ENCODE peak calls at places on chromosomes 12 and 14, in seven cellular contexts. Z is testis, B is suprapubic skin, H is HCT116, G is ovary, M is heart left ventricle, P is body of pancreas. O is an unnamed sample.

GRCh38 chr12:29234965-29235364 is 85.9 kb downstream of the FAR2 start:
- DNase-seq in M (no peak), H (no peak), G (no peak), B (no peak), P (no peak), Z (no peak), O (no peak)

GRCh38 chr12:124305136-124305535 is 10.2 kb downstream of the RFLNA start:
- DNase-seq in G (no peak), Z (no peak), M (no peak), P (no peak), H (no peak), B (no peak), O (no peak)

GRCh38 chr12:5794156-5794555 is 150.9 kb downstream of the ANO2 start:
- DNase-seq in M (no peak), H (no peak), Z (no peak), G (no peak), B (no peak), P (peak; percentile 64), O (no peak)

GRCh38 chr12:106251636-106252035 is 3.8 kb upstream of the CKAP4 start:
- DNase-seq in H (no peak), G (no peak), Z (no peak), P (no peak), M (no peak), B (peak; percentile 18), O (no peak)

GRCh38 chr12:96912261-96912660 is 5.2 kb downstream of the NEDD1 start:
- DNase-seq in Z (no peak), B (no peak), H (no peak), G (no peak), P (no peak), M (no peak), O (no peak)

GRCh38 chr14:34328178-34328577 is 133.9 kb downstream of the SPTSSA start:
- DNase-seq in Z (no peak), B (no peak), P (no peak), H (no peak), G (no peak), M (no peak), O (no peak)

GRCh38 chr14:54200726-54201125 is 196.1 kb upstream of the CDKN3 start:
- DNase-seq in G (no peak), Z (no peak), H (no peak), P (no peak), M (no peak), B (no peak), O (no peak)

GRCh38 chr12:21657336-21658077 is at the start of gene LDHB:
- DNase-seq in M (peak; percentile 96), B (peak; percentile 95), G (peak; percentile 93), H (peak; percentile 95), Z (peak; percentile 98), P (peak; percentile 97), O (peak; percentile 91)

GRCh38 chr12:110776410-110776809 is 33.7 kb upstream of the PPP1CC start:
- DNase-seq in M (no peak), H (no peak), B (no peak), Z (no peak), G (no peak), P (no peak), O (no peak)

GRCh38 chr12:99386907-99387306 is 260.6 kb upstream of the GARIN6 start:
- DNase-seq in Z (no peak), G (no peak), P (no peak), M (no peak), B (no peak), H (peak; percentile 28), O (no peak)

GRCh38 chr12:25377475-25378179 is 126.9 kb upstream of the KRAS start:
- DNase-seq in Z (no peak), H (no peak), P (peak; percentile 27), G (no peak), B (no peak), M (no peak), O (no peak)

GRCh38 chr14:104719343-104719742 is 4.7 kb upstream of the ADSS1 start:
- DNase-seq in Z (no peak), B (no peak), H (no peak), M (no peak), G (no peak), P (no peak), O (no peak)

GRCh38 chr12:34404377-34405285 is 382.3 kb downstream of the ALG10 start:
- DNase-seq in H (no peak), Z (peak; percentile 1), B (peak; percentile 48), G (peak; percentile 1), M (peak; percentile 2), P (peak; percentile 1), O (no peak)

GRCh38 chr12:110786012-110786411 is 43.3 kb upstream of the PPP1CC start:
- DNase-seq in Z (no peak), P (no peak), G (no peak), M (no peak), B (no peak), H (no peak), O (no peak)

DNA sequence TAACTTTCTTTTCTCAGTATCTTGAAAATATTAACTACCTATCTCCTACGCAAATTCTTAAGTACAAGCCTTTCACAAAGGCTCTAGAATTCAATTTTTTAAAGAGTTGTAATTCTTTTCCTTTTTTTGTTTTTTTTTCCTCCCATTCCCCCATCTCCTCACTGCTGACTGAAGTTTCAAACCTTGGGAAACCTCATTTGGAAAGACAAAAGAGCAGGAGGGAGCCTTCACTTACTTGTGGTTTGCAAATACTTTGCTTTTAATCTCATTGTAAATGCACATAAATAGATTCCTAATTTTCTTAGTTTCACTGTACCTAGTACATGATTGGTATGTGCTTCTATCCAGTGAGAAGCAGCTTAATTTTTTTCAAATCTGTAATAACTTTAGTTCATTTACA is 15.8 kb upstream of the PTGDR start:
- DNase-seq in Z (no peak), G (no peak), M (no peak), P (no peak), B (no peak), H (no peak), O (no peak)
- TF ChIP-seq POLR2A in Z (no peak), G (no peak), M (no peak), P (no peak), B (no peak), H (no peak), O (no peak)

DNA sequence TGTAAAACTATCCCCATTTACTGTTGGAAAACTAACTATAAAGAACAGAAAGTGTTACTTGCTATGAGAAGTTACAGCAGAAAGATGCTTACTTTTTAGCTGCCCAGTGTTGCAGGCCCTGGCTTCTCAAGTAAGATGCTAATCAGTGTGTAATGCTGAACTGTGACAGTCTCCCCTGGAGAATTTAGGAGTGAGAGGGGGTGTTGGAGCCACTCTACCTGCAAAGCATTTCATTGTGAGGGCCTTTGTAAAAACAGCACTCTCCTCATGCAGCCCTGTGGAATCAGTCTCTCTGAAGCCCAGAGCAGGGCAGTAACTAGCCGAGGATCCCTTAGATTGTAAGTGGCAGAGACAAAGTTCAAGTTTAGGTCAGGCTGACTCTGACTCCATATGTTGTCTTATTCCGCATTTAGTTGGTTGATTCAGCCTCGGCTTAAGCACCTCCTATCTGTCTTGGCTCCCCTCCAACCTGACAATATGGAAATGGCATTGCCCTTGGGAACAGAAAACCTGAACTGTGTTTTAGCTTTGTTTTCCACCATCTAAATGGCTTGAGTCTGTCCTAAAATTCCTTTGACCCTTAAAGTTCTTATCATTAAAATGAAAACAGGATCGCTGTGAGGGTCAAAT is 141.3 kb downstream of the PRKCH start:
- DNase-seq in Z (no peak), M (no peak), P (no peak), G (no peak), H (no peak), B (no peak), O (no peak)
- H3K27ac ChIP-seq in Z (no peak overlapping the region), M (peak overlapping the region; percentile 16), P (no peak overlapping the region), G (no peak overlapping the region), H (no peak overlapping the region), B (no peak overlapping the region), O (no peak overlapping the region)

DNA sequence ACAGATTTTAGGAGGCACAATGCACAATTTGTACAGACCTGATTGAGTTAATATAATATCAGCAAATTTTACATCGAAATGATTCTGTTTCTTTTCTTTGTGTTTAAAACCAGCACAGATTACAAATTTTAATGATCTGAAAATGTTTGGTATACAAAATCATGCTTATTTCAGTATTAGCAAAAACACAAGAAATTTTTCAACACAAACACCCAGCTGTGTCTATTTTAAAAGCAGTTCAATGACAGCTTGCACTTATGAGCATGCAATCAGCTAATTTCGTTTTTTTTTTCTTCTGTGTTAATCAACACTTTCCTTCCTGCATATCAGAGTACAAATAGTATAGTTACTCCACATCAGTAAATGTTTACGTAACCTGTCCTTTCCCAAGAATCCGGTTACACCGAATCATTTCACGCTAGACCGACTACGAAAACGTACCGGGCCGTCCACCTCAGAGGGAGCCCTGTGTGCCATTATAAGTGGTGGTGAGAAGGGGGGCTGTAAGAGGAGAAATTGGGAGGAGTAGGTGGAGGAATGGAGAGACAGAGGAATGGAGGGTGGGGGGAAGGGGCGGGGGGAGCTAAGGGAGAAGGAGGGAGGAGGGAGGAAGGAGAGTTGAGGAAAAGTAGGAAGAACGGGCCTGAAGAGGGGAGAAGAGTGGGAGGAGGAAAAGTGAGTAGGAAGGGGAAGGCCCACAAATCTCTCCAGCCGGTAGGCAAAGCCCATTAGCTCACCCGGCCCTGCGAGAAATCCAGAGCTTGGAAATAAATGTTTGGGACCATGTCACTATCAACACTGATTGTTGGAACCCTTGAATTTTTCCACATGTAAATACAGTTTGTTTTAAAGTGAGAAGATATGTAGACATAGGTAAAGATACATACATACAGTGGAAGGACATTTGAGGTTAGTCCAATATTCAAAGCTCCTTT is 2.4 kb upstream of the FOXG1 start:
- DNase-seq in H (no peak), B (no peak), M (no peak), Z (no peak), G (no peak), P (no peak), O (no peak)
- H3K27me3 ChIP-seq in H (no peaks in the 10 kb centered on the region), B (peaks cover 100% of the 10 kb centered on the region), M (peaks cover 84% of the 10 kb centered on the region), Z (no peaks in the 10 kb centered on the region), G (no peaks in the 10 kb centered on the region), P (peaks cover 51% of the 10 kb centered on the region), O (peaks cover 91% of the 10 kb centered on the region)

DNA sequence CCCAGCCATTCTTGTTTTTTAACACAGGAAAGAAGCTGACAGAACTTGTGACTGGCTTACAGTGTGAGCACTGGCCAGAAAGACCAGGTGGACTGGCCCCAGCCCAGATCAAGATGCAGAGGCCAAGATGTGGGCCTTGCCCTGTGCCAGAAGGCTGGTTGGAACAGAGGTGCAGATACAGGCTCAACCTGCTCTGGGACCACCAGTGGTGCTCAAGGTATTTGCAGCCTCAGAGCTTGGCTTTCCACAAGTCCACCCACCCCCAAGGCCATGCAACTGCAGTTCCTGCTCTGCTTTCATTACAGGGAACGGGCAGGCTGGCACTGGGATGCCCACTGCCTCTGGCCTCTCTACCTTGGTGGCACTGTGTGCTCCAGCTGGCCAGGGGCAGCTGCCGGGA is 23.3 kb downstream of the ZFC3H1 start:
- DNase-seq in H (no peak), M (no peak), Z (no peak), G (no peak), B (no peak), P (no peak), O (no peak)
- TF ChIP-seq POLR2A in H (no peak), M (no peak), Z (no peak), G (no peak), B (no peak), P (no peak), O (no peak)

DNA sequence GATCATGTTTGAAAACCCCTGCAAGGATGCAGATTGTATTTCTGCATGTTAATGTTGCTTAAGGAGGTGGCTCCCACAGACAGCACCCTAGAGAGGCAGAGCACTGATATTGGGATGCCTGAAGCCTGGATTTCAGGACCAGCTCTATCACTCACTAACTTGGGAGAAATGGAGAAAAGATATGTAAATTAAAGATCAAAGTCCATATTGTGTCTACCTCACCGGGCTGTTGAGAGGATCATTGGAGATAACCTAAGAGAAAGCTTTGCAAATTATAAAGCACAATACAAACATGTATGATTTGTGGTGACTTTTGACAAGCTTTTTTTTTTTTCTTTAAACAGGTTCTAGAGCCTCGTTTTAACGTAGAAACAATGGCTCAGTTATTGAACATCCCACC is 7.6 kb upstream of the REP15 start:
- DNase-seq in B (no peak), H (no peak), G (no peak), Z (no peak), M (no peak), P (no peak), O (no peak)
- H3K27ac ChIP-seq in B (no peak overlapping the region), H (no peak overlapping the region), G (no peak overlapping the region), Z (no peak overlapping the region), M (no peak overlapping the region), P (no peak overlapping the region), O (no peak overlapping the region)

GRCh38 chr12:130155416-130156073 is 6.7 kb upstream of the FZD10 start:
- DNase-seq in B (no peak), M (no peak), H (no peak), P (no peak), G (no peak), Z (no peak), O (no peak)
- H3K27me3 ChIP-seq in B (peaks cover 24% of the 10 kb centered on the region), M (peaks cover 38% of the 10 kb centered on the region), H (no peaks in the 10 kb centered on the region), P (peaks cover 8% of the 10 kb centered on the region), G (no peaks in the 10 kb centered on the region), Z (no peaks in the 10 kb centered on the region), O (peaks cover 5% of the 10 kb centered on the region)